ENCODE peak calls at places on chromosomes 5 and 9, in four cellular contexts. C, Y, O and V are unnamed samples.
A peak's percentile ranks its signal among the peaks of the same experiment; 100 is the strongest.

GRCh38 chr5:99032234-99033013 is 103.6 kb upstream of the CHD1 start:
- DNase-seq in C (peak; percentile 74), Y (peak; percentile 65), O (peak; percentile 79), V (peak; percentile 20)

GRCh38 chr9:134165357-134166315 is 1.3 kb upstream of the RNU6ATAC start:
- DNase-seq in C (peak; percentile 29), Y (peak; percentile 27), O (no peak), V (no peak)

GRCh38 chr9:114122628-114123027 is 23.5 kb upstream of the KIF12 start:
- DNase-seq in C (no peak), Y (no peak), O (no peak), V (no peak)

GRCh38 chr5:14664270-14665109 is at the start of gene OTULIN:
- DNase-seq in C (peak; percentile 85), Y (peak; percentile 91), O (peak; percentile 77), V (peak; percentile 56)

GRCh38 chr5:52668544-52669185 is 119.1 kb upstream of the ITGA1 start:
- DNase-seq in C (no peak), Y (no peak), O (no peak), V (no peak)

GRCh38 chr5:127588368-127588767 is 60.5 kb upstream of the CTXN3 start:
- DNase-seq in C (no peak), Y (no peak), O (no peak), V (no peak)

GRCh38 chr9:21681641-21682040 is 120.8 kb upstream of the MTAP start:
- DNase-seq in C (peak; percentile 23), Y (peak; percentile 96), O (peak; percentile 84), V (no peak)

GRCh38 chr5:61167382-61167781 is 5.1 kb upstream of the SMIM15 start:
- DNase-seq in C (no peak), Y (peak; percentile 32), O (peak; percentile 53), V (no peak)

GRCh38 chr9:99069075-99069474 is 35.8 kb upstream of the TGFBR1 start:
- DNase-seq in C (no peak), Y (no peak), O (no peak), V (no peak)

GRCh38 chr5:64666058-64666457 is 24.2 kb upstream of the SHISAL2B start:
- DNase-seq in C (no peak), Y (peak; percentile 43), O (no peak), V (no peak)

GRCh38 chr9:121286973-121287721 is 19.2 kb downstream of the GSN start:
- DNase-seq in C (peak; percentile 99), Y (peak; percentile 99), O (peak; percentile 96), V (peak; percentile 75)

GRCh38 chr9:107348836-107349235 is 65.8 kb downstream of the RAD23B start:
- DNase-seq in C (no peak), Y (no peak), O (no peak), V (no peak)

GRCh38 chr5:96930058-96930457 is 5.8 kb upstream of the LNPEP start:
- DNase-seq in C (no peak), Y (no peak), O (no peak), V (no peak)

GRCh38 chr5:66666778-66667177 is 70.6 kb downstream of the MAST4 start:
- DNase-seq in C (no peak), Y (no peak), O (no peak), V (no peak)

GRCh38 chr5:163846512-163846911 is 341.1 kb downstream of the MAT2B start:
- DNase-seq in C (peak; percentile 12), Y (peak; percentile 12), O (peak; percentile 10), V (no peak)

GRCh38 chr5:33690736-33691135 is 201.1 kb downstream of the ADAMTS12 start:
- DNase-seq in C (no peak), Y (peak; percentile 74), O (peak; percentile 92), V (no peak)

GRCh38 chr5:78562001-78562400 is 86.6 kb downstream of the LHFPL2 start:
- DNase-seq in C (no peak), Y (no peak), O (no peak), V (no peak)

GRCh38 chr5:80191991-80192398 is 63.9 kb downstream of the SERINC5 start:
- DNase-seq in C (no peak), Y (no peak), O (no peak), V (peak; percentile 26)

GRCh38 chr5:147382776-147383175 is 127.1 kb downstream of the DPYSL3 start:
- DNase-seq in C (no peak), Y (no peak), O (no peak), V (no peak)

GRCh38 chr9:137464291-137464999 is 5.3 kb upstream of the NSMF start:
- DNase-seq in C (no peak), Y (no peak), O (no peak), V (no peak)

GRCh38 chr5:103929310-103930003 is 366.9 kb upstream of the NUDT12 start:
- DNase-seq in C (no peak), Y (peak; percentile 65), O (no peak), V (no peak)